ENCODE peak calls at places on chromosomes 13 and 19, in five cellular contexts. L is mucosa of descending colon, S is pancreas, V is dorsolateral prefrontal cortex, P is breast epithelium. Q is an unnamed sample.

GRCh38 chr19:9917322-9917721 is 19.0 kb downstream of the OLFM2 start:
- DNase-seq in V (no peak), P (no peak), S (no peak), L (no peak), Q (no peak)

GRCh38 chr13:48216204-48216711 is 16.7 kb upstream of the ITM2B start:
- DNase-seq in V (no peak), L (no peak), S (no peak), P (no peak), Q (no peak)

GRCh38 chr19:35048911-35049411 is 7.4 kb downstream of the HPN start:
- DNase-seq in S (peak), P (no peak), L (no peak), V (peak), Q (no peak)

GRCh38 chr13:107765724-107766436 is 449.5 kb downstream of the LIG4 start:
- DNase-seq in V (no peak), S (no peak), L (no peak), P (no peak), Q (no peak)

GRCh38 chr13:33279898-33280549 is 5.5 kb downstream of the STARD13 start:
- DNase-seq in S (no peak), P (no peak), V (no peak), L (no peak), Q (no peak)

GRCh38 chr13:60267498-60268202 is 103.9 kb upstream of the DIAPH3 start:
- DNase-seq in S (peak), V (no peak), P (no peak), L (peak), Q (no peak)

GRCh38 chr13:110322828-110323171 is 15.7 kb downstream of the COL4A2 start:
- DNase-seq in V (no peak), P (no peak), S (no peak), L (no peak), Q (no peak)

GRCh38 chr13:59266478-59267063 is 897.2 kb downstream of the DIAPH3 start:
- DNase-seq in L (no peak), V (no peak), S (no peak), P (no peak), Q (no peak)

GRCh38 chr19:14366529-14366928 is 14.7 kb upstream of the ADGRE5 start:
- DNase-seq in S (peak), L (peak), P (peak), V (peak), Q (no peak)

GRCh38 chr19:574658-575526 is 2.5 kb downstream of the BSG start:
- DNase-seq in S (no peak), V (no peak), P (no peak), L (peak), Q (no peak)

GRCh38 chr19:4518345-4519171 is at the start of gene PLIN4:
- DNase-seq in P (peak), S (peak), V (no peak), L (peak), Q (no peak)
- TF ChIP-seq CTCF in P (no peak), S (no peak), V (no peak), L (no peak), Q (no peak)

GRCh38 chr13:66995366-66995663 is 234.8 kb downstream of the PCDH9 start:
- DNase-seq in P (no peak), S (no peak), L (no peak), V (no peak), Q (no peak)

GRCh38 chr13:66992183-66992582 is 238.0 kb downstream of the PCDH9 start:
- DNase-seq in L (no peak), P (no peak), V (peak), S (no peak), Q (no peak)

GRCh38 chr13:66994498-66995365 is 235.4 kb downstream of the PCDH9 start:
- DNase-seq in L (no peak), V (no peak), S (no peak), P (no peak), Q (no peak)

GRCh38 chr13:66992683-66993082 is 237.5 kb downstream of the PCDH9 start:
- DNase-seq in S (no peak), L (no peak), P (no peak), V (no peak), Q (no peak)

DNA sequence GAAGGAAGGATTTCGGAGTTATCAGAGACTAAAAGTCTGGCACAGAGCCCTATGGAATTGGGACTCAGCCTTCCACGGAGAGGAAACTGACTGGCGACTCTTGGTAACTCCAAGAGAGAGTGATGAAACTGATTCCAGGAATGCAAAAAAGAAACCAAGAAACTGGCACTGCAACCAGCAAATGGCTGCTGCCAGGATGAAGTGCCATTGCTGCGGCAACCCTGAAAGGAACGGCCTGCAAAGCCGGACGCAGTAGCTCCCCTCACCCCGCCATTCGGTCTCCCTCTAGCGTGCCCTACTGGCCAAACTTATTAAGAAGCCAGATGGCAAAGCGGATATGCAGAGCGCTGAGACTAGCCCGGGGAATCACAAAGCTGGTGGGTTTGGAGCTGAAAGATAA is 236.0 kb downstream of the PCDH9 start:
- DNase-seq in S (peak), P (peak), L (peak), V (peak), Q (peak)
- H3K4me3 ChIP-seq in S (peak), P (peak), L (no peak), V (peak), Q (peak)

GRCh38 chr13:80338781-80339577 is 1.9 kb downstream of the SPRY2 start:
- DNase-seq in V (peak), L (peak), P (peak), S (peak), Q (peak)
- TF ChIP-seq CTCF in V (peak), L (no peak), P (no peak), S (no peak), Q (no peak)

DNA sequence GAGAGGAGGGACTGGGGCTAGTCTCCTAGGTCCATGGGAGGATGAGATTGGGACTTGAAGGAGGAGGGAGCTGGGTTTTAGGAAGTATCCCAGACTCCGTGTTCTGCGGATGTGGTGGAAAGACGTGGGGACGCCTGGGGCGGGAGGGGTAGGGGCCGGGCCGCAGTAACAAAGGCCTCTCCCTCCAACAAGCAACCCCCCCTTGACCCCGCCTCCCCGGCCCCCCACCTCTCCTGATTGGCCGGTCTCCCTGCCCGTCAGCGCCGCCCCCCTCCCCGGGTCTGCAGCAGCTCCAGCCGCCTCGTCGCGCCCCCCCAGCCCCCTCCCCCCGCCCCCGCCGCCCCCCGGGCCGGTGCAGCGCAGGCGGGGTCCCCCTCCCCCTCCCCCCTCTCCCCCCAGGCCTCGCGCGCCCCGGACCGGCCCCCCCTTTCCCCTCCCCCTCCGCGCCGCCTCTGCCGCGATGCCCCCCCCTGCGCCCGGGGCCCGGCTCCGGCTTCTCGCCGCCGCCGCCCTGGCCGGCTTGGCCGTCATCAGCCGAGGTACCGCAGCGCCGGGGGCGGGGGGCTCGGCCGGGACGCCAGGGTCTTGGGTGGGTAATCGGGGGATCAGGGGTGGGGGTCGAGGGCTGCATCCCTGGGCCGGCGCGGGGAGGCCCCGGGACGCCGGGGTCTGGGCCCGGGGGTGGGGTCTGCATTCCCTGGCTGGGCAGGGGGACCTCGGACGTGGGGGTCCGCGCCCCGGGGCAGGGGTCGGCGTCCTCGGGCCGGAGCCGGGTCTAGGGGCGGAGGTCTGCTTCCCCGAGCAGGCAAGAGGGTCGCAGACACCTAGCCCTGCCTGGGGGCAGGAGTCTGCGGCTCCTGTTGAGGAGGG is at the start of gene IGLON5:
- DNase-seq in P (no peak), L (no peak), V (no peak), S (no peak), Q (no peak)
- H3K4me3 ChIP-seq in P (no peak), L (no peak), V (peak), S (no peak), Q (no peak)

Q was measured in coronary artery.